ENCODE peak calls at places on chromosomes 13 and 19, in ten cellular contexts. J, P, H, B, Q, S, K, V, C and M are unnamed samples.

GRCh38 chr13:65932587-65933239 is 1297.4 kb downstream of the PCDH9 start:
- DNase-seq in Q (peak; percentile 82), J (no peak), H (peak; percentile 33), K (no peak), B (no peak), C (no peak), S (no peak), P (no peak), V (no peak), M (no peak)

GRCh38 chr13:31192306-31192705 is 7.5 kb upstream of the B3GLCT start:
- DNase-seq in B (no peak), K (no peak), H (no peak), S (no peak), C (no peak), J (no peak), P (no peak), Q (no peak), V (no peak), M (no peak)

GRCh38 chr19:33878136-33878535 is 81.5 kb downstream of the KCTD15 start:
- DNase-seq in P (no peak), J (no peak), B (no peak), Q (no peak), S (no peak), H (no peak), V (no peak), K (no peak), C (no peak), M (no peak)

GRCh38 chr19:3880471-3881271 is at the start of gene ATCAY:
- DNase-seq in K (no peak), P (peak; percentile 91), H (no peak), C (no peak), J (no peak), V (no peak), S (no peak), Q (no peak), B (no peak), M (no peak)

GRCh38 chr13:23656637-23657036 is 86.4 kb downstream of the TNFRSF19 start:
- DNase-seq in Q (peak; percentile 63), B (no peak), K (no peak), V (no peak), C (peak; percentile 4), J (no peak), H (no peak), P (no peak), S (no peak), M (peak; percentile 77)

GRCh38 chr19:49129238-49129583 is 9.9 kb downstream of the PPFIA3 start:
- DNase-seq in K (no peak), H (no peak), V (no peak), S (no peak), C (no peak), J (no peak), P (peak; percentile 68), B (no peak), Q (no peak), M (no peak)

GRCh38 chr13:43284162-43284561 is 260.8 kb downstream of the DNAJC15 start:
- DNase-seq in C (no peak), J (no peak), V (no peak), Q (peak; percentile 66), K (no peak), H (peak; percentile 62), P (no peak), B (no peak), S (no peak), M (no peak)

GRCh38 chr19:16197188-16197621 is 506 bp upstream of the AP1M1 start:
- DNase-seq in S (no peak), C (peak; percentile 59), B (no peak), H (peak; percentile 54), J (peak; percentile 42), V (no peak), Q (peak; percentile 83), K (no peak), P (no peak), M (no peak)

GRCh38 chr19:43782311-43782660 is 1.5 kb upstream of the KCNN4 start:
- DNase-seq in C (no peak), H (no peak), Q (no peak), P (no peak), J (no peak), B (no peak), V (no peak), S (no peak), K (no peak), M (no peak)

GRCh38 chr19:1825909-1826556 is 14.0 kb upstream of the ATP8B3 start:
- DNase-seq in J (peak; percentile 68), P (peak; percentile 89), C (peak; percentile 92), K (peak; percentile 75), S (peak; percentile 79), V (peak; percentile 66), B (peak; percentile 79), Q (peak; percentile 87), H (peak; percentile 41), M (peak; percentile 80)

GRCh38 chr13:39836038-39836437 is 180.6 kb downstream of the COG6 start:
- DNase-seq in H (peak; percentile 91), V (no peak), S (no peak), J (no peak), P (no peak), K (no peak), Q (no peak), B (no peak), C (no peak), M (no peak)

GRCh38 chr19:15517778-15518177 is 9.5 kb downstream of the CYP4F22 start:
- DNase-seq in K (no peak), S (no peak), P (no peak), Q (no peak), H (no peak), C (no peak), B (no peak), V (no peak), J (no peak), M (no peak)

GRCh38 chr19:46902402-46902766 is 41.6 kb downstream of the ARHGAP35 start:
- DNase-seq in B (no peak), P (no peak), Q (no peak), V (no peak), S (no peak), K (no peak), J (no peak), C (no peak), H (peak; percentile 90), M (no peak)
- H3K4me1 ChIP-seq in B (peaks cover 38% of the 10 kb centered on the region), P (no peaks in the 10 kb centered on the region), Q (peaks cover 45% of the 10 kb centered on the region), V (peaks cover 45% of the 10 kb centered on the region), S (peaks cover 21% of the 10 kb centered on the region), K (no peaks in the 10 kb centered on the region), J (peaks cover 65% of the 10 kb centered on the region), C (peaks cover 42% of the 10 kb centered on the region), H (peaks cover 54% of the 10 kb centered on the region), M (peaks cover 51% of the 10 kb centered on the region)

DNA sequence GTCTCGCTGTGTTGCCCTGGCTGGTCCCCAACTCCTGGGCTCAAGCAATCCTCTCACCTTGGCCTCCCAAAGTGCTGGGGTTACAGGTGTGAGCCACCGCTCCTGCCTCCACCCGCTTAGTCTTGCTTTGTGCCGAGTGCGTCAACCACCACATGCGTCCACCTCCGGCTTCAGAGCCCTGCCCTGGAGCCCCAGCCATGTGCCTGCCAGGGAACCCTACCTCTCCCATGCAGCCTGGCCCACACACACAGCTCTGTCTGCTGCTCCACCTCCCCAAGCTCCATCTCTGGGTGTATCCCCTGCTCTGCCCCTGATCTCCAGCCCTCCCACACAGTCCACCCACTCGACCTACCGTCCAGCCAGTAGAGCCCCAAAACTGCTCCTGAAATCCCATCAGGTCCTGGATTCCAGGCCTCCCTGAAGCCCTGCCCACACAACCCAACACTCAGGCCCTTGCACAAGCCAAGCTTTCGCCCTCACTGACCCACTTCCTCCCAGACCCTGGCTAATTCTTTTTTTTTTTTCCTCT is 9.5 kb downstream of the CYP2F1 start:
- DNase-seq in J (no peak), C (no peak), P (no peak), H (no peak), Q (no peak), B (no peak), K (no peak), V (no peak), S (no peak), M (no peak)
- H3K4me3 ChIP-seq in J (no peak overlapping the region), C (no peak overlapping the region), P (no peak overlapping the region), H (no peak overlapping the region), Q (no peak overlapping the region), B (no peak overlapping the region), K (no peak overlapping the region), V (no peak overlapping the region), S (no peak overlapping the region), M (no peak overlapping the region)

DNA sequence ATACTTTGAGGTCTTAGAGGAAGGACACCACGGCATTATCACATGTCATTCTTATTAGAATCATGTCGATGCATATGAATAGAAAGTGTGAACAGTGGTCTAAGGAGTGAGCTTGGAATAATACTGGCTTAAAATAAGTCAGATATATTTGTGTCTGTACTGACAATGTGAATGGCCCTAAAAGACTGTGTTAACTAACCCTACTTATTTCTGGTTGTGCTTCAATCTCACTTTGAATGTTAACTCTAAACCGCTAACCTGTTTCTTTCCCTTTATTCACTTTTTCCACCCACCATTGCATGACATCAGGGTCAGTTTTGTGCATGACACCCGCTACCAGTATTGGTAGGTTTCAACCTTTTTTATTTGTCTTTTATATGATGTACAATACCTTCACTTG is 69.1 kb upstream of the RAP2A start:
- DNase-seq in V (no peak), K (no peak), S (no peak), B (no peak), P (no peak), H (no peak), C (no peak), Q (no peak), J (no peak), M (no peak)
- H3K9me3 ChIP-seq in V (no peaks in the 10 kb centered on the region), K (no peaks in the 10 kb centered on the region), S (no peaks in the 10 kb centered on the region), B (no peaks in the 10 kb centered on the region), P (no peaks in the 10 kb centered on the region), H (no peaks in the 10 kb centered on the region), C (no peaks in the 10 kb centered on the region), Q (no peaks in the 10 kb centered on the region), J (no peaks in the 10 kb centered on the region), M (no peaks in the 10 kb centered on the region)

GRCh38 chr13:114065141-114065925 is 67.1 kb downstream of the RASA3 start:
- DNase-seq in V (peak; percentile 90), H (peak; percentile 98), S (peak; percentile 91), C (peak; percentile 92), P (peak; percentile 63), Q (peak; percentile 97), K (peak; percentile 74), J (peak; percentile 91), B (peak; percentile 76), M (peak; percentile 82)

GRCh38 chr13:114065926-114066774 is 66.3 kb downstream of the RASA3 start:
- DNase-seq in C (peak; percentile 37), P (no peak), Q (no peak), V (no peak), K (no peak), J (no peak), H (no peak), B (no peak), S (no peak), M (peak; percentile 38)

GRCh38 chr13:114067886-114068722 is 64.3 kb downstream of the RASA3 start:
- DNase-seq in C (no peak), J (peak; percentile 18), P (no peak), H (no peak), B (no peak), K (peak; percentile 42), V (peak; percentile 56), Q (no peak), S (no peak), M (no peak)

GRCh38 chr13:114067381-114067885 is 65.0 kb downstream of the RASA3 start:
- DNase-seq in C (no peak), P (no peak), J (peak; percentile 18), K (peak; percentile 46), H (peak; percentile 40), Q (peak; percentile 53), B (no peak), V (peak; percentile 33), S (no peak), M (no peak)

DNA sequence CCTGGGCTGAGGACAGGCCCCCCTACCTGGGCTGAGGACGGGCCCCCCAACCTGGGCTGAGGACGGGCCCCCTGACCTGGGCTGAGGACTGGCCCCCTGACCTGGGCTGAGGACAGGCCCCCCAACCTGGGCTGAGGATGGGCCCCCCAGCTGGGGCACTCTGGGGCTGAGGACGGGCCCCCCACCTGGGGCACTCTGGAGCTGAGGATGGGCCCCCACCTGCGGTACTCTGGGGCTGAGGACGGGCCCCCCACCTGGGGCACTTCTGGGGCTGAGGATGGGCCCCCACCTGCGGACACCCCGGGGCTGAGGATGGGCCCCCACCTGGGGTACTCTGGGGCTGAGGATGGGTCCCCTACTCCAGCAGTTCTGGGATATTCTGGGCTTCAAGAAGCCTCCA is 65.5 kb downstream of the RASA3 start:
- DNase-seq in V (no peak), P (no peak), H (no peak), B (no peak), K (no peak), J (no peak), S (no peak), Q (no peak), C (no peak), M (no peak)
- H3K4me1 ChIP-seq in V (peaks cover 51% of the 10 kb centered on the region), P (peaks cover 37% of the 10 kb centered on the region), H (peaks cover 37% of the 10 kb centered on the region), B (peaks cover 44% of the 10 kb centered on the region), K (peaks cover 57% of the 10 kb centered on the region), J (peaks cover 62% of the 10 kb centered on the region), S (peaks cover 4% of the 10 kb centered on the region), Q (peaks cover 69% of the 10 kb centered on the region), C (peaks cover 62% of the 10 kb centered on the region), M (peaks cover 44% of the 10 kb centered on the region)